ENCODE peak calls at places on chromosome 5, in nine cellular contexts. U, W, H, C, L, Q, A, B and F are unnamed samples.

GRCh38 chr5:25963251-25964008 is 1075.0 kb downstream of the CDH9 start:
- DNase-seq in U (no peak), W (no peak), H (no peak), C (peak), L (no peak), Q (peak), A (no peak), B (no peak), F (no peak)

GRCh38 chr5:147893820-147894219 is 12.5 kb downstream of the C5orf46 start:
- DNase-seq in U (no peak), W (no peak), H (no peak), C (no peak), L (no peak), Q (peak), A (no peak), B (no peak), F (no peak)

GRCh38 chr5:138716456-138716924 is 36.7 kb upstream of the CTNNA1 start:
- DNase-seq in U (no peak), W (no peak), H (no peak), C (no peak), L (no peak), Q (peak), A (no peak), B (peak), F (no peak)

GRCh38 chr5:11903614-11904269 is 504 bp downstream of the CTNND2 start:
- DNase-seq in U (peak), W (peak), H (no peak), C (no peak), L (peak), Q (peak), A (peak), B (no peak), F (no peak)

GRCh38 chr5:40021007-40021406 is 596.2 kb upstream of the DAB2 start:
- DNase-seq in U (no peak), W (no peak), H (no peak), C (peak), L (no peak), Q (peak), A (no peak), B (no peak), F (no peak)

GRCh38 chr5:40628428-40628827 is 51.3 kb upstream of the PTGER4 start:
- DNase-seq in U (no peak), W (no peak), H (no peak), C (no peak), L (no peak), Q (no peak), A (no peak), B (no peak), F (no peak)

GRCh38 chr5:97338729-97339128 is 155.7 kb upstream of the RIOK2 start:
- DNase-seq in U (no peak), W (no peak), H (no peak), C (peak), L (no peak), Q (peak), A (no peak), B (no peak), F (no peak)

GRCh38 chr5:132688536-132689409 is 15.0 kb downstream of the IL4 start:
- DNase-seq in U (no peak), W (peak), H (no peak), C (no peak), L (no peak), Q (peak), A (no peak), B (no peak), F (no peak)

GRCh38 chr5:137220523-137220927 is 278.6 kb downstream of the SPOCK1 start:
- DNase-seq in U (no peak), W (peak), H (no peak), C (peak), L (no peak), Q (peak), A (peak), B (peak), F (no peak)

GRCh38 chr5:179115307-179115706 is 55.1 kb downstream of the ZNF354C start:
- DNase-seq in U (no peak), W (no peak), H (no peak), C (no peak), L (no peak), Q (no peak), A (no peak), B (no peak), F (no peak)

GRCh38 chr5:43609752-43610151 is 6.8 kb downstream of the NNT start:
- DNase-seq in U (no peak), W (no peak), H (no peak), C (peak), L (no peak), Q (no peak), A (peak), B (no peak), F (no peak)

GRCh38 chr5:91027316-91027937 is 355.7 kb downstream of the ARRDC3 start:
- DNase-seq in U (no peak), W (no peak), H (no peak), C (no peak), L (no peak), Q (no peak), A (no peak), B (peak), F (no peak)

GRCh38 chr5:177404641-177405134 is 4.2 kb upstream of the PFN3 start:
- DNase-seq in U (no peak), W (no peak), H (no peak), C (no peak), L (no peak), Q (no peak), A (no peak), B (no peak), F (no peak)

GRCh38 chr5:154418344-154418820 is 27.4 kb upstream of the SAP30L start:
- DNase-seq in U (no peak), W (no peak), H (no peak), C (no peak), L (peak), Q (no peak), A (no peak), B (no peak), F (no peak)

GRCh38 chr5:68960469-68960868 is 133.3 kb upstream of the SLC30A5 start:
- DNase-seq in U (no peak), W (no peak), H (no peak), C (no peak), L (no peak), Q (no peak), A (no peak), B (no peak), F (no peak)

GRCh38 chr5:121533814-121534213 is 317.9 kb upstream of the FTMT start:
- DNase-seq in U (no peak), W (no peak), H (no peak), C (no peak), L (no peak), Q (no peak), A (no peak), B (no peak), F (no peak)

GRCh38 chr5:134600600-134600999 is 32.0 kb downstream of the SAR1B start:
- DNase-seq in U (no peak), W (no peak), H (no peak), C (peak), L (no peak), Q (peak), A (no peak), B (no peak), F (no peak)

GRCh38 chr5:79576606-79577289 is 35.5 kb upstream of the TENT2 start:
- DNase-seq in U (no peak), W (no peak), H (no peak), C (no peak), L (no peak), Q (peak), A (no peak), B (no peak), F (no peak)

GRCh38 chr5:57841671-57842375 is 359.2 kb upstream of the ACTBL2 start:
- DNase-seq in U (peak), W (no peak), H (no peak), C (peak), L (no peak), Q (peak), A (no peak), B (no peak), F (no peak)

GRCh38 chr5:93403529-93403928 is 177.5 kb downstream of the NR2F1-AS1 start:
- DNase-seq in U (no peak), W (no peak), H (no peak), C (no peak), L (no peak), Q (no peak), A (no peak), B (no peak), F (no peak)

GRCh38 chr5:124438390-124439380 is 307.8 kb downstream of the ZNF608 start:
- DNase-seq in U (peak), W (no peak), H (no peak), C (no peak), L (no peak), Q (no peak), A (no peak), B (no peak), F (no peak)

GRCh38 chr5:11384441-11385250 is 519.6 kb downstream of the CTNND2 start:
- DNase-seq in U (peak), W (no peak), H (no peak), C (no peak), L (peak), Q (no peak), A (no peak), B (no peak), F (no peak)

GRCh38 chr5:181217805-181218065 is 5.3 kb upstream of the TRIM41 start:
- DNase-seq in U (no peak), W (no peak), H (no peak), C (no peak), L (peak), Q (no peak), A (no peak), B (no peak), F (no peak)

GRCh38 chr5:72160299-72160698 is 53.0 kb downstream of the MAP1B start:
- DNase-seq in U (no peak), W (no peak), H (no peak), C (peak), L (no peak), Q (peak), A (no peak), B (no peak), F (no peak)

GRCh38 chr5:79236970-79237734 is 1.2 kb downstream of the JMY start:
- DNase-seq in U (peak), W (peak), H (peak), C (peak), L (peak), Q (peak), A (peak), B (peak), F (peak)

GRCh38 chr5:143752165-143752564 is 59.8 kb upstream of the HMHB1 start:
- DNase-seq in U (no peak), W (no peak), H (no peak), C (no peak), L (no peak), Q (no peak), A (no peak), B (no peak), F (no peak)

GRCh38 chr5:1752881-1753280 is 46.8 kb downstream of the MRPL36 start:
- DNase-seq in U (peak), W (no peak), H (no peak), C (no peak), L (no peak), Q (no peak), A (no peak), B (no peak), F (no peak)

GRCh38 chr5:54087436-54087835 is 222.9 kb downstream of the ARL15 start:
- DNase-seq in U (no peak), W (no peak), H (no peak), C (peak), L (no peak), Q (peak), A (no peak), B (no peak), F (no peak)

GRCh38 chr5:107532182-107532878 is 138.4 kb downstream of the EFNA5 start:
- DNase-seq in U (no peak), W (no peak), H (no peak), C (no peak), L (no peak), Q (no peak), A (no peak), B (no peak), F (no peak)

GRCh38 chr5:181133610-181134231 is 2.8 kb upstream of the OR2V1 start:
- DNase-seq in U (no peak), W (no peak), H (no peak), C (peak), L (no peak), Q (peak), A (no peak), B (peak), F (no peak)

GRCh38 chr5:108749130-108749861 is 1.6 kb downstream of the FER start:
- DNase-seq in U (no peak), W (peak), H (peak), C (peak), L (no peak), Q (peak), A (peak), B (no peak), F (no peak)

GRCh38 chr5:142644640-142645361 is 41.1 kb downstream of the FGF1 start:
- DNase-seq in U (no peak), W (no peak), H (no peak), C (peak), L (no peak), Q (peak), A (no peak), B (no peak), F (no peak)

GRCh38 chr5:44887722-44888121 is 79.0 kb downstream of the MRPS30 start:
- DNase-seq in U (no peak), W (no peak), H (no peak), C (no peak), L (no peak), Q (no peak), A (peak), B (no peak), F (no peak)

GRCh38 chr5:87787640-87788039 is 374.9 kb upstream of the CCNH start:
- DNase-seq in U (no peak), W (no peak), H (no peak), C (no peak), L (no peak), Q (no peak), A (no peak), B (no peak), F (no peak)

GRCh38 chr5:15545082-15545481 is 45.1 kb downstream of the FBXL7 start:
- DNase-seq in U (no peak), W (no peak), H (no peak), C (no peak), L (no peak), Q (no peak), A (no peak), B (no peak), F (no peak)

GRCh38 chr5:122775713-122776084 is 819 bp downstream of the SNX2 start:
- DNase-seq in U (no peak), W (no peak), H (no peak), C (peak), L (no peak), Q (peak), A (no peak), B (no peak), F (no peak)

GRCh38 chr5:138954257-138955012 is 79.3 kb upstream of the LRRTM2 start:
- DNase-seq in U (no peak), W (no peak), H (no peak), C (no peak), L (no peak), Q (no peak), A (no peak), B (no peak), F (no peak)

GRCh38 chr5:89276566-89277305 is 393.8 kb upstream of the MEF2C start:
- DNase-seq in U (no peak), W (no peak), H (no peak), C (peak), L (no peak), Q (peak), A (no peak), B (no peak), F (no peak)

GRCh38 chr5:118529361-118530154 is 458.8 kb downstream of the DTWD2 start:
- DNase-seq in U (no peak), W (no peak), H (no peak), C (no peak), L (no peak), Q (no peak), A (no peak), B (no peak), F (no peak)

GRCh38 chr5:122076023-122076422 is 2.0 kb downstream of the LOX start:
- DNase-seq in U (no peak), W (no peak), H (no peak), C (no peak), L (no peak), Q (peak), A (peak), B (peak), F (no peak)

DNA sequence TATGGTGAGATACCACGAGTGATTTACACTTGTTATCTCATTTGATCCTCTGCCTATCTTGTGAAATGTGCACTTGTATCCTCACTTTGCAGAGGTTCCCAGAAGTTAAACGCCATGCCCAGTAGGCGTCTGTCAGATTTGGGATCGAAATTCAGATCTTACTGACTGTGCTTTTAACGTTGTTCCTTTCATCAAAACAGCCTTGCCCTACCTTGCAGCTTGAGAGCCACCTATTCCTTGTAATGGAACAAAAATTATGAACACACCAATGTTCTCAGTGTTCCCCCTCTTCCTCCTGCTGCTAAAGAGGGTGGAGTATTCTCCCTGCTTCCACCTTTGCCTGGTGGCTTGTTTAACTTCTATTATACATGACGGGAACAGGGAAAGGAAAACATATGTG is 257.0 kb downstream of the MSX2 start:
- DNase-seq in U (no peak), W (no peak), H (no peak), C (no peak), L (no peak), Q (no peak), A (no peak), B (no peak), F (no peak)
- TF ChIP-seq CTCF in U (no peak), W (no peak), H (no peak), C (no peak), L (no peak), Q (no peak), A (no peak), B (no peak), F (no peak)

GRCh38 chr5:33588654-33589372 is 148.0 kb downstream of the TARS1 start:
- DNase-seq in U (peak), W (peak), H (peak), C (no peak), L (peak), Q (no peak), A (peak), B (peak), F (no peak)
- TF ChIP-seq CTCF in U (peak), W (peak), H (no peak), C (peak), L (peak), Q (peak), A (peak), B (peak), F (no peak)

DNA sequence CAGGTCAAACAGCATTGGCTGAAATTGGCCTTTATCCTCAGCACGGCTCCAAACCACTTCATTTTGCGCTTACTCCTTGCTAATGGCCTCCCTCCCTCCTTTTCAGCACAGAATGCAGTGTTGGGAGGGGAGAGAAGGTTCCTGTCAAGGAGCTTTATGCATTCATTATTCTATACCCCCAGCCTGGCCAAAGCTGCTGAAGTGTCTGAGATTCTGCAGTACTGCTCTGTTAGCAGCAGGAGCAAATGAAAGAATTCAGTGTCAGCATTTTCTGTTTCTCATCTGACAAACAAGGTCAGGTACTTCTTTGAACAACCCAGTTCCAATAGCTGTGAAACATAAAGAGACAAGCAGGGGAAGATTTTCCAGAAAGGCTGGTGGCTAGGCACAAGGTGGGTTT is 109.5 kb upstream of the APC start:
- DNase-seq in U (no peak), W (no peak), H (no peak), C (no peak), L (no peak), Q (no peak), A (no peak), B (no peak), F (no peak)
- TF ChIP-seq CTCF in U (no peak), W (no peak), H (no peak), C (no peak), L (no peak), Q (no peak), A (no peak), B (no peak), F (no peak)

GRCh38 chr5:59725393-59725768 is 168.1 kb downstream of the PDE4D start:
- DNase-seq in U (no peak), W (no peak), H (no peak), C (peak), L (no peak), Q (no peak), A (no peak), B (no peak), F (no peak)

GRCh38 chr5:59728356-59728755 is 165.2 kb downstream of the PDE4D start:
- DNase-seq in U (no peak), W (no peak), H (no peak), C (no peak), L (no peak), Q (no peak), A (no peak), B (no peak), F (no peak)

GRCh38 chr5:59721741-59722140 is 171.8 kb downstream of the PDE4D start:
- DNase-seq in U (no peak), W (no peak), H (no peak), C (no peak), L (no peak), Q (no peak), A (no peak), B (no peak), F (no peak)

GRCh38 chr5:59722875-59723274 is 170.7 kb downstream of the PDE4D start:
- DNase-seq in U (no peak), W (no peak), H (no peak), C (peak), L (no peak), Q (peak), A (no peak), B (no peak), F (no peak)

GRCh38 chr5:59724482-59725392 is 168.8 kb downstream of the PDE4D start:
- DNase-seq in U (peak), W (peak), H (no peak), C (peak), L (peak), Q (peak), A (peak), B (peak), F (no peak)
- TF ChIP-seq CTCF in U (peak), W (peak), H (no peak), C (peak), L (peak), Q (peak), A (peak), B (peak), F (peak)

GRCh38 chr5:81393783-81394718 is at the start of gene ACOT12:
- DNase-seq in U (peak), W (no peak), H (no peak), C (peak), L (no peak), Q (peak), A (no peak), B (no peak), F (no peak)

GRCh38 chr5:81393430-81393782 is 528 bp downstream of the ACOT12 start:
- DNase-seq in U (no peak), W (no peak), H (no peak), C (no peak), L (no peak), Q (no peak), A (no peak), B (no peak), F (no peak)

DNA sequence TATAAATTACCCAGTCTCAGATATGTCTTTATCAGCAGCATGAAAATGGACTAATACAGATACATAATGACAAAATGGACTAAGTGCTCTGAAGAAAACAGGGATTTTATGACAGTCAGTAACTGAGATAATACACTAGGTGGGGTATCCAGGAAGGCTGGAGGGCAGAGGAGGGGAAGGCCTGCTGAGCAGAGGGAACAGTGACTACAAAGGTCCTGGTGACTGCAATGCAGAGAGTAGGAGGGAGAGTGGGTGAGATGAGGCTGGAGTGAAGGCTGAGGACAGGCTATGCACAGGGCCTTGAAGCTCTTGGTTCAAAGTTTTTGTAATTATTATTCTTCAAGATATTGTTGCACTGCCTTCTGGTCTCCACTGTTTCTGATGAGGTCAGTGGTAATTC is 4.9 kb downstream of the ACOT12 start:
- DNase-seq in U (no peak), W (no peak), H (no peak), C (no peak), L (no peak), Q (no peak), A (no peak), B (no peak), F (no peak)
- TF ChIP-seq CTCF in U (no peak), W (no peak), H (no peak), C (no peak), L (no peak), Q (no peak), A (no peak), B (no peak), F (no peak)